ENCODE peak calls at places on chromosome 4, in six cellular contexts. X is activated CD4-positive, alpha-beta T cell treated with anti-CD3 and anti-CD28 coated beads, Interleukin-2, amount 50 U/mL, for 1 hour; Y is neural progenitor cell; B is T-helper 17 cell; U is NCI-H510A; A is choroid plexus epithelial cell. M is an unnamed sample.

GRCh38 chr4:41381384-41381783 is 124.7 kb downstream of the UCHL1 start:
- DNase-seq in Y (no peak), U (no peak), X (no peak), B (no peak), A (no peak), M (no peak)

GRCh38 chr4:8516996-8517550 is 63.1 kb upstream of the GPR78 start:
- DNase-seq in A (no peak), U (no peak), X (no peak), B (no peak), Y (no peak), M (no peak)

GRCh38 chr4:104393649-104394048 is 101.0 kb downstream of the CXXC4 start:
- DNase-seq in B (no peak), A (no peak), X (no peak), U (no peak), Y (no peak), M (peak; percentile 5)

GRCh38 chr4:186144596-186145569 is 40.4 kb downstream of the FAM149A start:
- DNase-seq in Y (peak; percentile 95), X (no peak), U (peak; percentile 45), A (peak; percentile 69), B (no peak), M (peak; percentile 67)

GRCh38 chr4:185602397-185602796 is 67.1 kb upstream of the PDLIM3 start:
- DNase-seq in Y (no peak), X (no peak), B (no peak), U (no peak), A (no peak), M (no peak)

GRCh38 chr4:37889849-37890500 is 909 bp upstream of the TBC1D1 start:
- DNase-seq in X (no peak), A (no peak), B (no peak), Y (peak; percentile 31), U (no peak), M (peak; percentile 45)

GRCh38 chr4:125492957-125493356 is 178.2 kb downstream of the FAT4 start:
- DNase-seq in U (no peak), X (no peak), A (no peak), Y (no peak), B (no peak), M (no peak)

GRCh38 chr4:87399148-87399547 is 8.2 kb upstream of the HSD17B11 start:
- DNase-seq in X (no peak), Y (peak; percentile 51), B (no peak), A (no peak), U (no peak), M (no peak)

GRCh38 chr4:73897380-73898136 is 28.4 kb downstream of the CXCL1 start:
- DNase-seq in Y (no peak), B (no peak), A (peak; percentile 81), X (no peak), U (no peak), M (no peak)

GRCh38 chr4:106032851-106033286 is 137.6 kb downstream of the NPNT start:
- DNase-seq in U (no peak), Y (no peak), B (no peak), A (no peak), X (no peak), M (no peak)

GRCh38 chr4:144801731-144802130 is 155.8 kb downstream of the HHIP start:
- DNase-seq in Y (no peak), B (no peak), A (no peak), U (no peak), X (no peak), M (no peak)

GRCh38 chr4:149409186-149410056 is 406.2 kb downstream of the IQCM start:
- DNase-seq in A (peak; percentile 58), B (no peak), U (no peak), Y (no peak), X (no peak), M (no peak)

GRCh38 chr4:106315476-106315967 is 487 bp downstream of the TBCK start:
- DNase-seq in X (no peak), Y (peak; percentile 2), B (peak; percentile 10), A (peak; percentile 31), U (no peak), M (no peak)

GRCh38 chr4:23788460-23788859 is 101.4 kb downstream of the PPARGC1A start:
- DNase-seq in U (no peak), B (no peak), Y (no peak), X (no peak), A (no peak), M (no peak)

GRCh38 chr4:184193556-184194525 is 23.8 kb downstream of the ENPP6 start:
- DNase-seq in X (no peak), B (no peak), Y (no peak), A (no peak), U (no peak), M (peak; percentile 74)

GRCh38 chr4:141153751-141154510 is 20.7 kb upstream of the RNF150 start:
- DNase-seq in Y (no peak), U (no peak), B (no peak), A (peak; percentile 47), X (no peak), M (no peak)

M was measured in mesendoderm.